ENCODE peak calls at places on chromosomes 2 and 18, in four cellular contexts. R, D, Z and A are unnamed samples.

GRCh38 chr2:160293401-160293911 is 93.4 kb upstream of the ITGB6 start:
- DNase-seq in Z (no peak), D (no peak), R (no peak), A (peak)

GRCh38 chr2:65397122-65397521 is 35.3 kb downstream of the SPRED2 start:
- DNase-seq in D (no peak), Z (no peak), R (no peak), A (no peak)

GRCh38 chr2:190547914-190548313 is 13.4 kb upstream of the NEMP2 start:
- DNase-seq in R (no peak), D (no peak), Z (no peak), A (no peak)

GRCh38 chr2:57962861-57963260 is 83.7 kb upstream of the VRK2 start:
- DNase-seq in R (no peak), Z (no peak), D (no peak), A (no peak)

GRCh38 chr2:29130295-29130694 is 15.1 kb downstream of the CLIP4 start:
- DNase-seq in Z (no peak), D (no peak), R (no peak), A (peak)

GRCh38 chr2:234425923-234426603 is 70.8 kb downstream of the ARL4C start:
- DNase-seq in D (peak), R (peak), Z (no peak), A (no peak)

GRCh38 chr2:37274354-37274965 is 43.0 kb downstream of the NDUFAF7 start:
- DNase-seq in D (no peak), Z (no peak), R (no peak), A (peak)

GRCh38 chr2:46535360-46535759 is 56.0 kb downstream of the TMEM247 start:
- DNase-seq in D (peak), R (peak), Z (no peak), A (no peak)

GRCh38 chr2:59680863-59681262 is 872.6 kb downstream of the BCL11A start:
- DNase-seq in R (no peak), D (no peak), Z (no peak), A (peak)

GRCh38 chr2:235050992-235051351 is 99.2 kb downstream of the SH3BP4 start:
- DNase-seq in Z (peak), D (no peak), R (peak), A (peak)

GRCh38 chr18:3162181-3162580 is 57.6 kb downstream of the MYOM1 start:
- DNase-seq in R (peak), D (no peak), Z (no peak), A (no peak)

GRCh38 chr18:22658318-22658717 is 240.6 kb upstream of the CTAGE1 start:
- DNase-seq in Z (no peak), R (no peak), D (no peak), A (no peak)

GRCh38 chr2:128438586-128438985 is 119.9 kb upstream of the HS6ST1 start:
- DNase-seq in D (no peak), R (peak), Z (no peak), A (no peak)

GRCh38 chr2:44543773-44544725 is 182.3 kb downstream of the CAMKMT start:
- DNase-seq in R (no peak), Z (no peak), D (no peak), A (peak)